ENCODE peak calls at places on chromosomes 16 and 17, in seven cellular contexts. W is WERI-Rb-1, V is left lung, H is prostate gland, I is endodermal cell, X is heart right ventricle, S is progenitor cell of endocrine pancreas. L is an unnamed sample.

GRCh38 chr16:89015271-89015859 is 38.4 kb upstream of the CBFA2T3 start:
- DNase-seq in W (no peak), V (no peak), H (no peak), I (peak), X (no peak), S (no peak), L (no peak)

GRCh38 chr17:70772761-70773160 is 603.4 kb downstream of the KCNJ2 start:
- DNase-seq in W (no peak), V (no peak), H (no peak), I (no peak), X (no peak), S (no peak), L (no peak)

GRCh38 chr17:50196826-50197225 is 4.6 kb downstream of the COL1A1 start:
- DNase-seq in W (no peak), V (no peak), H (no peak), I (no peak), X (no peak), S (no peak), L (no peak)

GRCh38 chr17:74008196-74008595 is 195.3 kb upstream of the RPL38 start:
- DNase-seq in W (peak), V (no peak), H (no peak), I (peak), X (no peak), S (no peak), L (no peak)

GRCh38 chr17:13883659-13884058 is 185.6 kb upstream of the COX10 start:
- DNase-seq in W (no peak), V (no peak), H (no peak), I (no peak), X (no peak), S (no peak), L (no peak)

GRCh38 chr17:74987909-74988711 is 678 bp downstream of the CDR2L start:
- DNase-seq in W (peak), V (peak), H (peak), I (peak), X (peak), S (peak), L (no peak)

GRCh38 chr17:10139560-10139959 is 58.8 kb downstream of the GAS7 start:
- DNase-seq in W (no peak), V (no peak), H (no peak), I (no peak), X (no peak), S (no peak), L (no peak)

GRCh38 chr17:48031966-48032365 is 5.6 kb downstream of the COPZ2 start:
- DNase-seq in W (peak), V (no peak), H (no peak), I (no peak), X (no peak), S (no peak), L (no peak)

GRCh38 chr17:16354585-16354984 is 1.3 kb upstream of the CENPV start:
- DNase-seq in W (no peak), V (no peak), H (no peak), I (peak), X (no peak), S (no peak), L (no peak)

GRCh38 chr17:78237403-78238012 is 6.1 kb downstream of the TMEM235 start:
- DNase-seq in W (no peak), V (no peak), H (peak), I (peak), X (no peak), S (no peak), L (no peak)

GRCh38 chr16:12062343-12063003 is 85.9 kb downstream of the SNX29 start:
- DNase-seq in W (no peak), V (peak), H (no peak), I (no peak), X (peak), S (no peak), L (no peak)

GRCh38 chr16:87465306-87465705 is 27.5 kb downstream of the ZCCHC14 start:
- DNase-seq in W (no peak), V (peak), H (peak), I (no peak), X (peak), S (no peak), L (no peak)

GRCh38 chr17:4972752-4973151 is 5.1 kb upstream of the SPAG7 start:
- DNase-seq in W (no peak), V (no peak), H (no peak), I (peak), X (no peak), S (no peak), L (no peak)

GRCh38 chr17:40339068-40339699 is 25.4 kb downstream of the GJD3 start:
- DNase-seq in W (no peak), V (no peak), H (no peak), I (no peak), X (no peak), S (no peak), L (no peak)

GRCh38 chr16:70254095-70254964 is 2.6 kb upstream of the EXOSC6 start:
- DNase-seq in W (no peak), V (no peak), H (no peak), I (no peak), X (no peak), S (no peak), L (no peak)

GRCh38 chr16:70251651-70252354 is at the start of gene EXOSC6:
- DNase-seq in W (peak), V (peak), H (peak), I (peak), X (peak), S (peak), L (peak)

GRCh38 chr16:70253291-70254094 is 1.8 kb upstream of the EXOSC6 start:
- DNase-seq in W (peak), V (no peak), H (no peak), I (peak), X (peak), S (no peak), L (no peak)

GRCh38 chr16:70250748-70251650 is 741 bp downstream of the EXOSC6 start:
- DNase-seq in W (peak), V (no peak), H (peak), I (peak), X (no peak), S (no peak), L (no peak)

DNA sequence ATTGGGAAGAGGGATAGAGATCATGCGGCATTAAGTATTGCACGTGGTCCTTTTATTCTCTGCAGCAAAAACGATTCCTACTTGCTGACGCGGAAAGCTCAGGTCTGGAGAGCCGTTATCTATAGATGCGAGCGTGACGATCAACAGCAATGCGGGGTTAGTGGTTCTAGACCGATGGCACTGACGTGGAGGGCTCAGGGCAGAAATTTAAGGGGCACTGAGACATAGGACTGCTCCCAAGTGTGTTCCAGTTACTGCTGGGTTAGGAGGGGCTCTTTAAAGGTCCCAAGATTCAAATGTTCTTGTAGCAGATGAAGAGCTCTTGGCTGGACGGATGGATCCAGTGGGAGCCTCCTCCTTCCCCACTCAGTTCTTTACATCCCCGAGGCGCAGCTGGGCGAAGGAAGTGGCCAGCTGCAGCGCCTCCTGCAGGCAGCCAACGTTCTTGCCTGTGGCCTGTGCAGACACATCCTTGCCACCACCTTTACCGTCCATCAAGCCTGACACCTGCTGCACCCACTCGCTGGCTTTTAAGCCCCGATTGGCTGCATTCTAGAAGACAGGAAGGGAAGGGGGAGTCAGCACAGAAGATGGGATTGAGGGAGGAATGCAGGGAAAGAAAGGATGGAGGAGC is 732 bp upstream of the EXOSC6 start:
- DNase-seq in W (peak), V (no peak), H (no peak), I (peak), X (no peak), S (no peak), L (no peak)
- TF ChIP-seq CTCF in W (peak), V (no peak), H (no peak), I (peak), X (no peak), S (peak), L (no peak)

GRCh38 chr17:3554440-3554839 is 3.2 kb downstream of the TRPV3 start:
- DNase-seq in W (no peak), V (no peak), H (no peak), I (no peak), X (no peak), S (no peak), L (no peak)

GRCh38 chr17:3552916-3553315 is 4.7 kb downstream of the TRPV3 start:
- DNase-seq in W (no peak), V (no peak), H (no peak), I (no peak), X (no peak), S (no peak), L (no peak)

GRCh38 chr17:3553419-3554401 is 3.9 kb downstream of the TRPV3 start:
- DNase-seq in W (no peak), V (no peak), H (no peak), I (no peak), X (no peak), S (no peak), L (no peak)

GRCh38 chr17:3549610-3550162 is 7.9 kb downstream of the TRPV3 start:
- DNase-seq in W (no peak), V (no peak), H (no peak), I (no peak), X (no peak), S (no peak), L (no peak)

GRCh38 chr17:3551189-3551588 is 6.4 kb downstream of the TRPV3 start:
- DNase-seq in W (no peak), V (no peak), H (no peak), I (peak), X (no peak), S (no peak), L (no peak)
- TF ChIP-seq CTCF in W (peak), V (no peak), H (no peak), I (peak), X (no peak), S (no peak), L (no peak)

GRCh38 chr17:46193626-46194392 is 580 bp upstream of the KANSL1 start:
- DNase-seq in W (peak), V (peak), H (peak), I (peak), X (peak), S (peak), L (peak)
- TF ChIP-seq CTCF in W (no peak), V (peak), H (peak), I (peak), X (peak), S (peak), L (no peak)

DNA sequence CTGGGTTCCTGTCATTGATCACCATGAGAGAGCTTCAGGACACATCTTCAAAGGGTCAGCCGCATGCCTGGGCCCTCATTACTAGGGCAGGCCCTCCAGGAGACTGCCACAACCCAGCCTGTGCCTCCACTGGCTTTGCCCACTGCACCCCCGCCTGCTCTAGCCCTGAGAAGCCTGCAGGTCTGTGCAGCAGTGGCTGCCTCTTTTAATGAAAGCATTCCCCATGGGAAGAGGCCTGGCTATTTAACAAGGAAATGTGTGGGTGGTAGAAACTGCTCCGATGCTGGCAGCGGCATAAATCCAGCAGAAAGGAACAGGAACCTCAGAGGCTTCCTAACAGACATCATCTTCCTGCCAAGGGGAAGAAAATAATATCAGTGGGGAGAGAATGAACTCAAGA is 360 bp upstream of the KRT32 start:
- DNase-seq in W (no peak), V (no peak), H (no peak), I (no peak), X (no peak), S (no peak), L (no peak)
- TF ChIP-seq CTCF in W (no peak), V (no peak), H (no peak), I (no peak), X (no peak), S (no peak), L (no peak)

L was measured in activated B cell treated with CpG ODN at 0.5 μM for 24 hours.